ENCODE peak calls at places on chromosomes 7 and 10, in seven cellular contexts. One of them, this sample, is unnamed. For H3K27me3, the result is how much of the 10 kb centered on the place peaks cover.

GRCh38 chr10:109773818-109774440 is 149.4 kb downstream of the XPNPEP1 start:
- DNase-seq in CD8-positive, alpha-beta memory T cell: no peak
- DNase-seq in psoas muscle: no peak
- DNase-seq in GM23248: peak
- DNase-seq in hepatocyte: peak
- DNase-seq in CD8-positive, alpha-beta T cell: no peak
- DNase-seq in cardiac muscle cell: peak
- DNase-seq in this sample: no peak

GRCh38 chr10:109282510-109282909 is 640.8 kb downstream of the XPNPEP1 start:
- DNase-seq in hepatocyte: peak
- DNase-seq in CD8-positive, alpha-beta memory T cell: no peak
- DNase-seq in psoas muscle: no peak
- DNase-seq in CD8-positive, alpha-beta T cell: no peak
- DNase-seq in GM23248: peak
- DNase-seq in cardiac muscle cell: no peak
- DNase-seq in this sample: no peak

GRCh38 chr7:28613262-28613661 is 200.9 kb downstream of the CREB5 start:
- DNase-seq in CD8-positive, alpha-beta T cell: no peak
- DNase-seq in CD8-positive, alpha-beta memory T cell: no peak
- DNase-seq in GM23248: no peak
- DNase-seq in psoas muscle: no peak
- DNase-seq in hepatocyte: no peak
- DNase-seq in cardiac muscle cell: no peak
- DNase-seq in this sample: no peak

GRCh38 chr10:11160982-11161554 is 143.4 kb downstream of the CELF2 start:
- DNase-seq in GM23248: no peak
- DNase-seq in CD8-positive, alpha-beta memory T cell: no peak
- DNase-seq in hepatocyte: no peak
- DNase-seq in psoas muscle: no peak
- DNase-seq in CD8-positive, alpha-beta T cell: no peak
- DNase-seq in cardiac muscle cell: no peak
- DNase-seq in this sample: peak

GRCh38 chr10:110457851-110458582 is 39.7 kb upstream of the DUSP5 start:
- DNase-seq in cardiac muscle cell: no peak
- DNase-seq in GM23248: no peak
- DNase-seq in CD8-positive, alpha-beta memory T cell: no peak
- DNase-seq in CD8-positive, alpha-beta T cell: no peak
- DNase-seq in hepatocyte: no peak
- DNase-seq in psoas muscle: no peak
- DNase-seq in this sample: no peak

GRCh38 chr10:29993319-29993876 is 66.0 kb downstream of the JCAD start:
- DNase-seq in hepatocyte: no peak
- DNase-seq in cardiac muscle cell: peak
- DNase-seq in CD8-positive, alpha-beta T cell: no peak
- DNase-seq in psoas muscle: no peak
- DNase-seq in GM23248: no peak
- DNase-seq in CD8-positive, alpha-beta memory T cell: no peak
- DNase-seq in this sample: peak

GRCh38 chr10:69415049-69415448 is 1.7 kb downstream of the TACR2 start:
- DNase-seq in psoas muscle: peak
- DNase-seq in GM23248: no peak
- DNase-seq in CD8-positive, alpha-beta memory T cell: no peak
- DNase-seq in cardiac muscle cell: no peak
- DNase-seq in hepatocyte: no peak
- DNase-seq in CD8-positive, alpha-beta T cell: no peak
- DNase-seq in this sample: no peak

GRCh38 chr7:25619963-25620799 is 391.9 kb upstream of the NPVF start:
- DNase-seq in GM23248: no peak
- DNase-seq in CD8-positive, alpha-beta T cell: no peak
- DNase-seq in CD8-positive, alpha-beta memory T cell: no peak
- DNase-seq in cardiac muscle cell: peak
- DNase-seq in hepatocyte: peak
- DNase-seq in psoas muscle: no peak
- DNase-seq in this sample: peak

GRCh38 chr10:113922787-113923570 is 68.5 kb downstream of the NHLRC2 start:
- DNase-seq in CD8-positive, alpha-beta memory T cell: no peak
- DNase-seq in psoas muscle: no peak
- DNase-seq in GM23248: no peak
- DNase-seq in CD8-positive, alpha-beta T cell: no peak
- DNase-seq in cardiac muscle cell: no peak
- DNase-seq in hepatocyte: no peak
- DNase-seq in this sample: peak

GRCh38 chr7:73342645-73343044 is 14.7 kb downstream of the FKBP6 start:
- DNase-seq in CD8-positive, alpha-beta memory T cell: no peak
- DNase-seq in GM23248: peak
- DNase-seq in psoas muscle: no peak
- DNase-seq in CD8-positive, alpha-beta T cell: no peak
- DNase-seq in hepatocyte: peak
- DNase-seq in cardiac muscle cell: peak
- DNase-seq in this sample: peak

GRCh38 chr10:99612167-99612831 is 7.9 kb downstream of the SLC25A28 start:
- DNase-seq in GM23248: peak
- DNase-seq in cardiac muscle cell: peak
- DNase-seq in CD8-positive, alpha-beta memory T cell: peak
- DNase-seq in psoas muscle: no peak
- DNase-seq in hepatocyte: peak
- DNase-seq in CD8-positive, alpha-beta T cell: no peak
- DNase-seq in this sample: no peak

DNA sequence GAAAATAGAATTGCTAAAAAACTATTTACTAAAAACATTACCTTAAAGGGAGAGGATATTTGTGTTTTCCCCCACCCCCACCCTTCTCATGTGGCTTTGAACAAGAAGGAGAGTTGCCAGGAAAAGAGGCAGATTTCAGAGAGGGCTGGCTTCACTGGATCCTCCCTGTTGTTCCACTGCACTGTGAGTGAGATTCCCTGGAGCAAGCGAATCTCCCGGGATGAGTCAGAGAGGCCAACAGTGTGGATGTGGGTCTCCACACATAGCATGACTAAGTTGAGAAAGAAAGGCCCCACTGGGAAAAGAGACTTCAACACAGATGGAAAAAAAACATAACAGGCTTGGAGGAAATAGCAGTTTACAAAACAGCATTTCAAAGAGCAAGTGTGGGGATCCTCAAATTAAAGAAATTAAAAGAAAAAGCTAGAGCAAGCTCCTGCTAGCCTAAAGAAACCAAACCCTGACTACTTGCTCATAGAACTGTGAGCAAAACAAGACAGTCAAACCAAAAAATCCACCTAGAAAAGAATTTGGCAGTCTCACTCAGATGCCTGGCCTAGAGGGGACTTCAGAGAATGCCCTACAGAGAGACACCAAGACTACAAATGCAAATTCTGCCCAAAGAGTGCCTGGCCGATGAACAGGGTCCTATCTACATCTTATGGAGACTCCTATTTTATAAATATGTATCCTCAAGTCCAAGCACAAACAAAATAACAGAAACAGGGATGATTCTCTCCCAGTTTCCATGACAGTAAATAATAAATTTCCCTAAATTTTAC is 3.4 kb downstream of the CAV1 start:
- DNase-seq in GM23248: peak
- DNase-seq in cardiac muscle cell: peak
- DNase-seq in hepatocyte: peak
- DNase-seq in psoas muscle: peak
- DNase-seq in CD8-positive, alpha-beta T cell: no peak
- DNase-seq in CD8-positive, alpha-beta memory T cell: no peak
- DNase-seq in this sample: peak
- H3K4me3 ChIP-seq in GM23248: peak
- H3K4me3 ChIP-seq in cardiac muscle cell: no peak
- H3K4me3 ChIP-seq in hepatocyte: no peak
- H3K4me3 ChIP-seq in psoas muscle: peak
- H3K4me3 ChIP-seq in CD8-positive, alpha-beta T cell: no peak
- H3K4me3 ChIP-seq in CD8-positive, alpha-beta memory T cell: no peak
- H3K4me3 ChIP-seq in this sample: peak

GRCh38 chr7:124643196-124643850 is 122.3 kb downstream of the GPR37 start:
- DNase-seq in psoas muscle: no peak
- DNase-seq in GM23248: no peak
- DNase-seq in CD8-positive, alpha-beta T cell: no peak
- DNase-seq in CD8-positive, alpha-beta memory T cell: no peak
- DNase-seq in hepatocyte: no peak
- DNase-seq in cardiac muscle cell: no peak
- DNase-seq in this sample: no peak
- H3K27ac ChIP-seq in psoas muscle: no peak
- H3K27ac ChIP-seq in GM23248: no peak
- H3K27ac ChIP-seq in CD8-positive, alpha-beta T cell: no peak
- H3K27ac ChIP-seq in CD8-positive, alpha-beta memory T cell: no peak
- H3K27ac ChIP-seq in hepatocyte: no peak
- H3K27ac ChIP-seq in cardiac muscle cell: no peak
- H3K27ac ChIP-seq in this sample: no peak

GRCh38 chr7:70596575-70596891 is 535.4 kb upstream of the GALNT17 start:
- DNase-seq in psoas muscle: no peak
- DNase-seq in hepatocyte: no peak
- DNase-seq in CD8-positive, alpha-beta memory T cell: no peak
- DNase-seq in GM23248: no peak
- DNase-seq in cardiac muscle cell: no peak
- DNase-seq in CD8-positive, alpha-beta T cell: no peak
- DNase-seq in this sample: no peak
- H3K27me3 ChIP-seq in psoas muscle: under half
- H3K27me3 ChIP-seq in hepatocyte: under half
- H3K27me3 ChIP-seq in CD8-positive, alpha-beta memory T cell: under half
- H3K27me3 ChIP-seq in GM23248: under half
- H3K27me3 ChIP-seq in cardiac muscle cell: half or more
- H3K27me3 ChIP-seq in CD8-positive, alpha-beta T cell: under half
- H3K27me3 ChIP-seq in this sample: under half

DNA sequence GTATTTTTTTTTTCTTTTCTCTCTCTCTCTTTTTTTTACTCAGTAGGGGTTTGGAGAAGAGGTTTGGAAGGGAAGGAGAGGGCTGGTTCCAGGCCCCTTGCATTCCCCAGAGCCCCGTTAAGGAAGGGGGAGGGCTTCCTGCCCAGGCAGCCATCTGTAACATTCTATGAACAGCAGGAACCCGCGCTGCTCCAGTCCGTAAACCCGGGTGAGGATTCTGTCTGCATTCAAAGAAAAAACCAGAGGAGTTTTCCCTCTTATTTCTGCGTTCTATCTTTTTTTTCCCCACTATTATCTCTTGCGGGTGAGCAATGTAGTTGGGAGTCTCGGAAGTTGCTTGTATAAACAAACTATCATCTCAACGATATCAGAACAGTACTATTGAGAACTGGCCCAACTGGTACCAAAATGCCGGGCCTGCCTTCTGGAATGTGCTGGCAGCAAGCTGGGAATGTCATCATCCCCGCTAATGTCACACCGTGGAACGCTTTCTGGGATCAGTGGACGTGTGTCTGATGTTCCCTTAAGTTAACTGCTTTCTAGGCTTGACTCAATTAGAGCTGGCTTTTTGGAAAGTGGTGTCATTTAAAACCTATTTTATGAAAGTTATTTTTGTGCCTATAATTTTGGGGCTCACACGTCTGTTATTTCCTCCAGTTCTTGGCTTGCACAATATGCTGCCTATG is 153.1 kb upstream of the MEOX2 start:
- DNase-seq in psoas muscle: peak
- DNase-seq in CD8-positive, alpha-beta T cell: no peak
- DNase-seq in hepatocyte: peak
- DNase-seq in CD8-positive, alpha-beta memory T cell: no peak
- DNase-seq in cardiac muscle cell: peak
- DNase-seq in GM23248: peak
- DNase-seq in this sample: peak
- H3K4me3 ChIP-seq in psoas muscle: peak
- H3K4me3 ChIP-seq in CD8-positive, alpha-beta T cell: no peak
- H3K4me3 ChIP-seq in hepatocyte: no peak
- H3K4me3 ChIP-seq in CD8-positive, alpha-beta memory T cell: no peak
- H3K4me3 ChIP-seq in cardiac muscle cell: no peak
- H3K4me3 ChIP-seq in GM23248: peak
- H3K4me3 ChIP-seq in this sample: peak